ENCODE peak calls at places on chromosomes 12 and 14, in four cellular contexts. E, Q, V and J are unnamed samples.

GRCh38 chr14:75301666-75302325 is 23.2 kb downstream of the FOS start:
- DNase-seq in E (peak), Q (peak), V (no peak), J (no peak)

GRCh38 chr12:132600048-132601032 is 10.0 kb downstream of the LRCOL1 start:
- DNase-seq in E (peak), Q (peak), V (peak), J (no peak)

GRCh38 chr12:50620050-50620974 is 115.5 kb downstream of the DIP2B start:
- DNase-seq in V (no peak), E (peak), Q (no peak), J (peak)

GRCh38 chr14:64680013-64680674 is 24.1 kb upstream of the PLEKHG3 start:
- DNase-seq in E (peak), V (no peak), Q (no peak), J (no peak)

GRCh38 chr14:37603688-37604251 is 8.3 kb downstream of the TTC6 start:
- DNase-seq in V (no peak), E (no peak), Q (no peak), J (no peak)

GRCh38 chr12:19131020-19131431 is 1.5 kb downstream of the PLEKHA5 start:
- DNase-seq in E (peak), Q (no peak), V (peak), J (no peak)

GRCh38 chr12:49347307-49348237 is 884 bp downstream of the DNAJC22 start:
- DNase-seq in Q (peak), E (peak), V (peak), J (no peak)

GRCh38 chr12:80837342-80837978 is 100.3 kb downstream of the LIN7A start:
- DNase-seq in Q (no peak), V (peak), E (peak), J (no peak)

GRCh38 chr14:72754949-72755348 is 139.0 kb downstream of the DPF3 start:
- DNase-seq in V (no peak), Q (no peak), E (no peak), J (no peak)

DNA sequence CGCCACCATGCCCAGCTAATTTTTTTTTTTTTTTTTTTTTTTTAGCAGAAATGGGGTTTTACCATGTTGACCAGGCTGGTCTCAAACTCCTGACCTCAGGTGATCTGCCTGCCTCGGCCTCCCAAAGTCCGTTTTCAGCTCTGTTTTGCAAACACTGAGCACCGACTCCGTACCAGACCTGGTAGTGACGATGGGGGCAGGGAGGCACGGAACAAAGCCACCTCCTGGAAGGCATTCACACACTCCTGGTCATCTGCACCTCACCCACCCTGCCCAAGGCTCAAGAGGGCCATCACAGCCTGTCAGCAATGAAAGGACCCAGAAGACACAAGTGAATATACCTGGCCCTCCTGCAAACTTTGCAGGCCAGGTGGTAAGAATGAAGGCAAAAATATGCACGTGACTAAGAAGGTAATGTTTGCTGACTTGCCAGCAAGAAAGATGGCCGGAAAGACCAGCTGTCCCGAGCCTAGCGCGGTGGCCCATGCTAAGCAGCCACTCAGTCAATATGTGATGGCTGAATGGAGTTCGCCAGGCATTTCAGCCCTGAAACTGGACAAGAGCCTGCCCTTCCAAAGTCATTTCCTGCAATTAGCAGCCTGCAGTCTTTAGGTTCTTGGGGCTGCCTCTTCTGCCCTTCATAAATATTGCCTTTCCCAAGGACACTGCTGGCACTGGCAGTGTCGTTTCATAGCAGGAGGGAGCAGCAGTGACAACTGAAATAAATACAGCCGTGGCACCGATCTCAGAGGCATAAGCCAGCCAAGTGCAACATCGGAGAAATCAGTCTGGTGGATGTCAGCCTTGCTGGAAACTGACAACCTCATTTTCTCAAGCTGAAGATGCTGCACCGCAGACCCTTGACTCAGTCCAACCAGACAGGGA is 17.6 kb downstream of the MMAB start:
- DNase-seq in Q (no peak), E (no peak), V (no peak), J (no peak)
- TF ChIP-seq RNF2 in Q (no peak), E (no peak), V (no peak), J (no peak)

GRCh38 chr12:124740691-124741137 is 123.0 kb downstream of the SCARB1 start:
- DNase-seq in V (peak), Q (peak), E (peak), J (no peak)
- TF ChIP-seq RNF2 in V (no peak), Q (no peak), E (no peak), J (no peak)

DNA sequence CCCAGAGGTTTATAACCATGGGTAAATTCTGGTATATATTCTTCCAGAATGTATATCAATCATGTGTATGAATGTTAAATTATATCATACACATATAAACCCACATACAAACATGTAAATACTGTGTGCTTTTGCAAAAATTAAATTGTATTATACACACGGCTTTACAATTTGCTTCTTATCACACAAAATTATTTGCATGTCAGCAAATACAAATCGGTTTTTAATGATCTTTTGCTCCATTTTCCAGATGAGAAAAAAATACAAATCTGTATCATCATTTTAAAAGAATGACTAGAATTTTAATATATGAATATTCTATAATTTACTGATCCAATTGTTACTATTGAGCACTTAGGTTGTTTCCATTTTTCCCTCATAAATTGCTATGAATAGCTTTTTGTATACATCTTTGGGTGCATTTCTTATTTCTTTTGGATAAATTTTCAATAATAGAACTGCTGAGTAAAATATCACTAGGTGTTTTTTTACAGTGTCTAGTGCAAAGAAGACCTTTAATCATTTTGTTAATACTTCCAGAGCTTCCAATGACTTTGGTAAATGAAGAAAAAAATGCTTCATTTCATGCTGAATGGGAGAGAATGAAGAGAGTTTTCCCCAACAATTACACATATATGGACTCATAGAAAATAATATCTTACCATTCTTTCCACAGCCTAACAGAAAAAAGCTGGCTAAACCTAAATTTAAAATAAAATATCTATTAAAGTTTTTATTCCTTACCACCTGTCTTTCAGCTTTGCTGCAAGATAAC is 3.5 kb downstream of the LYZ start:
- DNase-seq in E (no peak), V (no peak), Q (no peak), J (no peak)
- TF ChIP-seq RNF2 in E (no peak), V (no peak), Q (no peak), J (no peak)

GRCh38 chr12:41034686-41035085 is 153.4 kb upstream of the PDZRN4 start:
- DNase-seq in Q (no peak), E (no peak), V (no peak), J (no peak)
- TF ChIP-seq RNF2 in Q (no peak), E (no peak), V (no peak), J (no peak)

GRCh38 chr12:30823764-30824163 is 69.0 kb upstream of the CAPRIN2 start:
- DNase-seq in V (no peak), Q (no peak), E (no peak), J (no peak)
- TF ChIP-seq RNF2 in V (no peak), Q (no peak), E (no peak), J (no peak)

DNA sequence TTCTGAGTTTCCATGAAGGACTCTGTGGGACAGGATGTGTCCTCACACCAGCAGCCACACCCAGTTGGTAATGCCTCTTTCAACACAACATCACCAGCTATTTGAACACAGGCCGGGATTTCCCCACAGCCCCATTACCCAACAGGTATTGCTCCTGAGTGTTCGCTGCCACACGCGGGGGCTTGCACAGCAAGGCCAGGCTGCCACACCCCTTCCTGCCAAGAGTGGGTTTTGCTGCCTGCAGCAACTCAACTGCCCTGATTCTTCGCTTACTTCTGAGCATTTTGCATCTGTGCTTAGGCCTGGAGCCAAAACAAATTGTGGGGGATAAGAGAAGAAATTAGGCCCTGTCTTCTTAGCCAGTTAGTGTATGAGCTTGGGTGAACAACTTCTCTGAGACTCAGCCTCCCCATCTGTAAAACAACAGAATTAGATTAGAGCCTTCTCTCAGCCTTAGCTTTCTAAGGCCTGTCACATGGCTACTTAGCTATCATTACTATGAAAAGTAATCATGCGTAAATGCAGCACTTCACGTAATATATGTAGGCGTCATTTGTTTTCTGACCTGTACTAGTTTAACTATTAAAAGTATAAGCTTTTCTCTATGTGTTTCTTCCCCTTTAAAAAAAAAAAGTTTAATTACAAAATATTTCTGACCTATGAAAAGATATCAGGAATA is 20.0 kb downstream of the CKAP4 start:
- DNase-seq in Q (no peak), V (peak), E (peak), J (no peak)
- TF ChIP-seq RNF2 in Q (no peak), V (no peak), E (no peak), J (no peak)